ENCODE peak calls at places on chromosomes 4 and X, in seven cellular contexts. One of them, this sample, is unnamed.

GRCh38 chrX:17291998-17292658 is 82.9 kb upstream of the NHS start:
- DNase-seq in HCT116: no peak
- DNase-seq in GM12878: no peak
- DNase-seq in SK-N-SH: no peak
- DNase-seq in K562: no peak
- DNase-seq in HepG2: no peak
- DNase-seq in H1: no peak
- DNase-seq in this sample: no peak

GRCh38 chr4:8369426-8370105 is 71.0 kb downstream of the ACOX3 start:
- DNase-seq in SK-N-SH: no peak
- DNase-seq in GM12878: no peak
- DNase-seq in H1: no peak
- DNase-seq in HCT116: no peak
- DNase-seq in K562: no peak
- DNase-seq in HepG2: no peak
- DNase-seq in this sample: no peak

GRCh38 chr4:157045507-157046127 is 30.3 kb upstream of the GLRB start:
- DNase-seq in SK-N-SH: peak
- DNase-seq in HepG2: peak
- DNase-seq in GM12878: no peak
- DNase-seq in K562: peak
- DNase-seq in HCT116: peak
- DNase-seq in H1: no peak
- DNase-seq in this sample: peak

GRCh38 chr4:150972592-150972991 is 42.5 kb downstream of the LRBA start:
- DNase-seq in K562: no peak
- DNase-seq in SK-N-SH: no peak
- DNase-seq in GM12878: no peak
- DNase-seq in HCT116: no peak
- DNase-seq in H1: no peak
- DNase-seq in HepG2: no peak
- DNase-seq in this sample: peak

GRCh38 chr4:108834167-108834566 is 71.3 kb upstream of the ETNPPL start:
- DNase-seq in GM12878: no peak
- DNase-seq in HCT116: no peak
- DNase-seq in HepG2: no peak
- DNase-seq in SK-N-SH: no peak
- DNase-seq in H1: no peak
- DNase-seq in K562: no peak
- DNase-seq in this sample: no peak

GRCh38 chrX:129144172-129145038 is 378.9 kb downstream of the SMARCA1 start:
- DNase-seq in HCT116: no peak
- DNase-seq in K562: no peak
- DNase-seq in SK-N-SH: no peak
- DNase-seq in H1: no peak
- DNase-seq in GM12878: no peak
- DNase-seq in HepG2: peak
- DNase-seq in this sample: no peak

GRCh38 chrX:110684653-110685052 is 111.0 kb downstream of the CHRDL1 start:
- DNase-seq in SK-N-SH: no peak
- DNase-seq in HepG2: no peak
- DNase-seq in HCT116: no peak
- DNase-seq in GM12878: no peak
- DNase-seq in H1: no peak
- DNase-seq in K562: no peak
- DNase-seq in this sample: no peak

GRCh38 chr4:123444298-123444731 is 47.7 kb downstream of the SPRY1 start:
- DNase-seq in HCT116: no peak
- DNase-seq in SK-N-SH: no peak
- DNase-seq in K562: peak
- DNase-seq in H1: peak
- DNase-seq in GM12878: peak
- DNase-seq in HepG2: peak
- DNase-seq in this sample: no peak

GRCh38 chr4:184644553-184645307 is 4.5 kb downstream of the CASP3 start:
- DNase-seq in SK-N-SH: no peak
- DNase-seq in HCT116: no peak
- DNase-seq in GM12878: no peak
- DNase-seq in K562: no peak
- DNase-seq in HepG2: no peak
- DNase-seq in H1: no peak
- DNase-seq in this sample: peak

GRCh38 chr4:147638365-147638764 is 21.2 kb downstream of the TMEM184C start:
- DNase-seq in H1: no peak
- DNase-seq in GM12878: no peak
- DNase-seq in HepG2: no peak
- DNase-seq in K562: no peak
- DNase-seq in SK-N-SH: no peak
- DNase-seq in HCT116: no peak
- DNase-seq in this sample: no peak

GRCh38 chr4:121701263-121701662 is 4.5 kb upstream of the ANXA5 start:
- DNase-seq in K562: no peak
- DNase-seq in HepG2: no peak
- DNase-seq in SK-N-SH: no peak
- DNase-seq in H1: no peak
- DNase-seq in HCT116: no peak
- DNase-seq in GM12878: no peak
- DNase-seq in this sample: no peak

GRCh38 chrX:78979789-78980464 is 34.7 kb downstream of the P2RY10 start:
- DNase-seq in HCT116: no peak
- DNase-seq in HepG2: no peak
- DNase-seq in H1: no peak
- DNase-seq in K562: no peak
- DNase-seq in SK-N-SH: no peak
- DNase-seq in GM12878: peak
- DNase-seq in this sample: no peak

GRCh38 chr4:12379191-12379590 is 950.5 kb upstream of the HS3ST1 start:
- DNase-seq in SK-N-SH: no peak
- DNase-seq in H1: no peak
- DNase-seq in HepG2: no peak
- DNase-seq in HCT116: no peak
- DNase-seq in GM12878: no peak
- DNase-seq in K562: no peak
- DNase-seq in this sample: no peak

GRCh38 chr4:65845169-65845568 is 174.9 kb upstream of the EPHA5 start:
- DNase-seq in H1: no peak
- DNase-seq in HCT116: no peak
- DNase-seq in K562: no peak
- DNase-seq in GM12878: no peak
- DNase-seq in HepG2: no peak
- DNase-seq in SK-N-SH: no peak
- DNase-seq in this sample: no peak

GRCh38 chr4:26791346-26791745 is 69.3 kb upstream of the STIM2 start:
- DNase-seq in H1: no peak
- DNase-seq in GM12878: no peak
- DNase-seq in HCT116: no peak
- DNase-seq in K562: no peak
- DNase-seq in HepG2: no peak
- DNase-seq in SK-N-SH: no peak
- DNase-seq in this sample: no peak

GRCh38 chrX:107753186-107753585 is 22.4 kb downstream of the TSC22D3 start:
- DNase-seq in SK-N-SH: no peak
- DNase-seq in GM12878: no peak
- DNase-seq in K562: no peak
- DNase-seq in HepG2: no peak
- DNase-seq in H1: no peak
- DNase-seq in HCT116: no peak
- DNase-seq in this sample: no peak

GRCh38 chrX:131841496-131842410 is 181.3 kb upstream of the STK26 start:
- DNase-seq in H1: no peak
- DNase-seq in HepG2: peak
- DNase-seq in K562: peak
- DNase-seq in GM12878: no peak
- DNase-seq in SK-N-SH: peak
- DNase-seq in HCT116: peak
- DNase-seq in this sample: no peak

GRCh38 chrX:40245411-40246140 is 147.8 kb upstream of the BCOR start:
- DNase-seq in SK-N-SH: no peak
- DNase-seq in HCT116: no peak
- DNase-seq in H1: no peak
- DNase-seq in K562: no peak
- DNase-seq in HepG2: no peak
- DNase-seq in GM12878: no peak
- DNase-seq in this sample: no peak

GRCh38 chr4:89469512-89469911 is 161.9 kb upstream of the GPRIN3 start:
- DNase-seq in GM12878: no peak
- DNase-seq in SK-N-SH: no peak
- DNase-seq in H1: no peak
- DNase-seq in HCT116: no peak
- DNase-seq in HepG2: no peak
- DNase-seq in K562: no peak
- DNase-seq in this sample: no peak
- H3K27ac ChIP-seq in GM12878: no peak
- H3K27ac ChIP-seq in SK-N-SH: peak
- H3K27ac ChIP-seq in H1: no peak
- H3K27ac ChIP-seq in HCT116: no peak
- H3K27ac ChIP-seq in HepG2: no peak
- H3K27ac ChIP-seq in K562: no peak
- H3K27ac ChIP-seq in this sample: no peak

GRCh38 chrX:47080215-47080914 is 2.1 kb downstream of the RGN start:
- DNase-seq in K562: no peak
- DNase-seq in SK-N-SH: no peak
- DNase-seq in HepG2: peak
- DNase-seq in HCT116: no peak
- DNase-seq in H1: no peak
- DNase-seq in GM12878: no peak
- DNase-seq in this sample: no peak

GRCh38 chrX:47080915-47081236 is 2.6 kb downstream of the RGN start:
- DNase-seq in SK-N-SH: no peak
- DNase-seq in HepG2: no peak
- DNase-seq in H1: no peak
- DNase-seq in GM12878: no peak
- DNase-seq in HCT116: no peak
- DNase-seq in K562: no peak
- DNase-seq in this sample: no peak

GRCh38 chrX:47078129-47079043 is at the start of gene RGN:
- DNase-seq in H1: no peak
- DNase-seq in SK-N-SH: peak
- DNase-seq in K562: no peak
- DNase-seq in HCT116: no peak
- DNase-seq in HepG2: peak
- DNase-seq in GM12878: no peak
- DNase-seq in this sample: no peak
- H3K9ac ChIP-seq in H1: no peak
- H3K9ac ChIP-seq in SK-N-SH: no peak
- H3K9ac ChIP-seq in K562: no peak
- H3K9ac ChIP-seq in HCT116: no peak
- H3K9ac ChIP-seq in HepG2: peak
- H3K9ac ChIP-seq in GM12878: no peak
- H3K9ac ChIP-seq in this sample: no peak

DNA sequence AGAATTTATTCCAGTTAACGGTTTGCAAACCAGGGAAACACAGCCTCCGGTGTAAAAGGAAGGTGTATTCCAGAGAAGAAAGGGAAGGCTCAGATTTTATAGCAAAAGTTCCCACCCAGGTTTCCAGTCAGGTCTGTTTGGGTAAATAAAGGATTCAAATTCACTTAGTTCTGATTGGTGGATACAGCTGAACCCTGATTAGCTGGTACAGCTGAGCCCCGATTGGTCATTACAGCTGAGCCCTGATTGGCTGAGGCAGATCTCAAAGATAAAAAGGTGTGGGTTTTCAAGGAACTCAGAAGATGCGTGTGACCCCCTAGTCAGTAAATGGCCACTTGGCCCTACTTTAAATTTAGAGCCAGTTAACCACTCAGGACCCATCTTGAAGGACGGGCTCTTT is 6.6 kb downstream of the CLRN2 start:
- DNase-seq in HCT116: no peak
- DNase-seq in HepG2: no peak
- DNase-seq in H1: no peak
- DNase-seq in SK-N-SH: no peak
- DNase-seq in GM12878: no peak
- DNase-seq in K562: peak
- DNase-seq in this sample: no peak
- TF ChIP-seq POLR2AphosphoS5 in HCT116: no peak
- TF ChIP-seq POLR2AphosphoS5 in HepG2: no peak
- TF ChIP-seq POLR2AphosphoS5 in H1: no peak
- TF ChIP-seq POLR2AphosphoS5 in SK-N-SH: no peak
- TF ChIP-seq POLR2AphosphoS5 in GM12878: no peak
- TF ChIP-seq POLR2AphosphoS5 in K562: no peak
- TF ChIP-seq POLR2AphosphoS5 in this sample: no peak

GRCh38 chrX:44223150-44223549 is 120.3 kb downstream of the EFHC2 start:
- DNase-seq in K562: no peak
- DNase-seq in SK-N-SH: no peak
- DNase-seq in GM12878: no peak
- DNase-seq in HCT116: peak
- DNase-seq in HepG2: no peak
- DNase-seq in H1: no peak
- DNase-seq in this sample: no peak
- H3K27ac ChIP-seq in K562: no peak
- H3K27ac ChIP-seq in SK-N-SH: peak
- H3K27ac ChIP-seq in GM12878: no peak
- H3K27ac ChIP-seq in HCT116: no peak
- H3K27ac ChIP-seq in HepG2: no peak
- H3K27ac ChIP-seq in H1: no peak
- H3K27ac ChIP-seq in this sample: no peak

GRCh38 chrX:72313757-72314156 is 8.0 kb upstream of the CITED1 start:
- DNase-seq in HepG2: no peak
- DNase-seq in GM12878: no peak
- DNase-seq in HCT116: no peak
- DNase-seq in K562: no peak
- DNase-seq in H1: no peak
- DNase-seq in SK-N-SH: no peak
- DNase-seq in this sample: no peak

GRCh38 chrX:72314881-72315280 is 9.2 kb upstream of the CITED1 start:
- DNase-seq in GM12878: no peak
- DNase-seq in K562: no peak
- DNase-seq in HCT116: no peak
- DNase-seq in H1: no peak
- DNase-seq in HepG2: no peak
- DNase-seq in SK-N-SH: no peak
- DNase-seq in this sample: no peak

GRCh38 chrX:72309297-72310071 is 3.8 kb upstream of the CITED1 start:
- DNase-seq in K562: no peak
- DNase-seq in H1: no peak
- DNase-seq in SK-N-SH: no peak
- DNase-seq in GM12878: no peak
- DNase-seq in HepG2: no peak
- DNase-seq in HCT116: no peak
- DNase-seq in this sample: no peak

GRCh38 chrX:72314242-72314641 is 8.5 kb upstream of the CITED1 start:
- DNase-seq in K562: no peak
- DNase-seq in H1: no peak
- DNase-seq in HCT116: no peak
- DNase-seq in HepG2: no peak
- DNase-seq in GM12878: no peak
- DNase-seq in SK-N-SH: no peak
- DNase-seq in this sample: no peak

GRCh38 chrX:72312311-72312940 is 6.7 kb upstream of the CITED1 start:
- DNase-seq in K562: no peak
- DNase-seq in HCT116: no peak
- DNase-seq in SK-N-SH: no peak
- DNase-seq in GM12878: no peak
- DNase-seq in H1: no peak
- DNase-seq in HepG2: no peak
- DNase-seq in this sample: no peak
- H3K9ac ChIP-seq in K562: no peak
- H3K9ac ChIP-seq in HCT116: no peak
- H3K9ac ChIP-seq in SK-N-SH: no peak
- H3K9ac ChIP-seq in GM12878: no peak
- H3K9ac ChIP-seq in H1: no peak
- H3K9ac ChIP-seq in HepG2: no peak
- H3K9ac ChIP-seq in this sample: no peak